ENCODE peak calls at places on chromosomes 13 and 19, in four cellular contexts. N is left colon, S is activated gamma-delta T cell treated with Interleukin-2 at 50 U/mL for 16 hours, B is tibial nerve. X is an unnamed sample.

GRCh38 chr13:50531917-50532899 is 311.3 kb downstream of the DLEU7 start:
- DNase-seq in N (no peak), S (no peak), B (no peak), X (no peak)

GRCh38 chr13:97238432-97238831 is 16.3 kb downstream of the MBNL2 start:
- DNase-seq in N (no peak), S (no peak), B (no peak), X (no peak)

GRCh38 chr13:24075137-24075975 is 85.2 kb upstream of the SPATA13 start:
- DNase-seq in N (no peak), S (no peak), B (no peak), X (no peak)

GRCh38 chr13:48231080-48231479 is 1.9 kb upstream of the ITM2B start:
- DNase-seq in N (no peak), S (no peak), B (no peak), X (no peak)

GRCh38 chr13:44365008-44365407 is 8.6 kb upstream of the SERP2 start:
- DNase-seq in N (no peak), S (no peak), B (no peak), X (no peak)

GRCh38 chr19:28024920-28025319 is 1188.0 kb downstream of the UQCRFS1 start:
- DNase-seq in N (no peak), S (no peak), B (no peak), X (no peak)

GRCh38 chr13:91112878-91113277 is 234.6 kb upstream of the MIR17HG start:
- DNase-seq in N (no peak), S (no peak), B (no peak), X (no peak)

GRCh38 chr13:36795463-36795862 is 23.6 kb upstream of the RFXAP start:
- DNase-seq in N (no peak), S (no peak), B (no peak), X (no peak)

GRCh38 chr13:104571161-104571889 is 1505.1 kb upstream of the SLC10A2 start:
- DNase-seq in N (peak), S (no peak), B (peak), X (peak)

GRCh38 chr19:55442372-55443044 is 592 bp downstream of the SHISA7 start:
- DNase-seq in N (no peak), S (no peak), B (no peak), X (no peak)

GRCh38 chr13:112725346-112726017 is 35.6 kb downstream of the ATP11A start:
- DNase-seq in N (no peak), S (no peak), B (no peak), X (peak)

GRCh38 chr13:20340759-20341161 is 108.6 kb upstream of the GJB6 start:
- DNase-seq in N (no peak), S (no peak), B (peak), X (no peak)

GRCh38 chr19:39807846-39808364 is 26.1 kb downstream of the DYRK1B start:
- DNase-seq in N (no peak), S (no peak), B (no peak), X (no peak)

GRCh38 chr13:63433546-63434150 is 2018.0 kb upstream of the PCDH20 start:
- DNase-seq in N (no peak), S (no peak), B (no peak), X (no peak)

GRCh38 chr13:93767917-93768422 is 541.4 kb downstream of the GPC6 start:
- DNase-seq in N (no peak), S (no peak), B (no peak), X (no peak)

GRCh38 chr19:5775668-5776309 is 8.8 kb downstream of the PRR22 start:
- DNase-seq in N (no peak), S (no peak), B (no peak), X (no peak)

GRCh38 chr13:72255908-72256307 is 388.9 kb upstream of the DACH1 start:
- DNase-seq in N (peak), S (no peak), B (no peak), X (peak)

GRCh38 chr13:110902370-110902769 is 12.5 kb downstream of the ANKRD10 start:
- DNase-seq in N (no peak), S (no peak), B (no peak), X (no peak)

GRCh38 chr19:16736709-16737108 is 17.1 kb downstream of the NWD1 start:
- DNase-seq in N (no peak), S (no peak), B (no peak), X (no peak)

GRCh38 chr13:33509642-33510229 is 224.2 kb upstream of the STARD13 start:
- DNase-seq in N (peak), S (no peak), B (no peak), X (peak)

GRCh38 chr19:57620673-57621348 is 6.8 kb downstream of the ZNF134 start:
- DNase-seq in N (no peak), S (no peak), B (no peak), X (no peak)

GRCh38 chr19:40585677-40586422 is 9.2 kb downstream of the SHKBP1 start:
- DNase-seq in N (no peak), S (no peak), B (no peak), X (no peak)

GRCh38 chr19:728011-728410 is 19.3 kb downstream of the PALM start:
- DNase-seq in N (no peak), S (no peak), B (no peak), X (no peak)

GRCh38 chr19:46271488-46272197 is 25.2 kb upstream of the HIF3A start:
- DNase-seq in N (no peak), S (no peak), B (no peak), X (no peak)

GRCh38 chr19:38692458-38693379 is 45.3 kb downstream of the ACTN4 start:
- DNase-seq in N (no peak), S (no peak), B (no peak), X (no peak)

GRCh38 chr19:29329460-29330134 is 116.6 kb upstream of the UQCRFS1 start:
- DNase-seq in N (no peak), S (no peak), B (no peak), X (no peak)

GRCh38 chr19:18417250-18418033 is 1.8 kb upstream of the SSBP4 start:
- DNase-seq in N (peak), S (no peak), B (peak), X (peak)

GRCh38 chr13:98785968-98786367 is 33.5 kb upstream of the SLC15A1 start:
- DNase-seq in N (no peak), S (no peak), B (no peak), X (no peak)

GRCh38 chr13:74868044-74868443 is 613.9 kb downstream of the TBC1D4 start:
- DNase-seq in N (no peak), S (no peak), B (no peak), X (no peak)

GRCh38 chr19:28596561-28597071 is 616.3 kb downstream of the UQCRFS1 start:
- DNase-seq in N (no peak), S (no peak), B (no peak), X (no peak)

GRCh38 chr13:44915962-44916361 is 73.3 kb downstream of the NUFIP1 start:
- DNase-seq in N (no peak), S (no peak), B (no peak), X (no peak)

GRCh38 chr13:94239135-94239534 is 240.3 kb downstream of the DCT start:
- DNase-seq in N (no peak), S (no peak), B (no peak), X (no peak)

GRCh38 chr13:44912617-44913016 is 76.7 kb downstream of the NUFIP1 start:
- DNase-seq in N (no peak), S (no peak), B (no peak), X (no peak)

GRCh38 chr13:59094149-59094548 is 1069.6 kb downstream of the DIAPH3 start:
- DNase-seq in N (no peak), S (no peak), B (no peak), X (no peak)

GRCh38 chr13:46637213-46637612 is 84.2 kb downstream of the LRCH1 start:
- DNase-seq in N (no peak), S (no peak), B (no peak), X (no peak)

GRCh38 chr13:60111726-60112125 is 52.0 kb downstream of the DIAPH3 start:
- DNase-seq in N (no peak), S (no peak), B (no peak), X (no peak)

GRCh38 chr19:18366027-18366435 is 19.9 kb upstream of the GDF15 start:
- DNase-seq in N (no peak), S (no peak), B (no peak), X (no peak)

GRCh38 chr13:67048793-67049150 is 181.4 kb downstream of the PCDH9 start:
- DNase-seq in N (no peak), S (no peak), B (no peak), X (no peak)

X was measured in mucosa of gallbladder.